ENCODE peak calls at places on chromosomes 5 and 9, in six cellular contexts. G is spleen, T is right atrium auricular region, F is cardiac fibroblast, A is left ventricle myocardium inferior, E is astrocyte of the spinal cord. H is an unnamed sample.

GRCh38 chr5:489689-490080 is 34.6 kb downstream of the SLC9A3 start:
- DNase-seq in T (no peak), F (no peak), E (no peak), A (no peak), G (no peak), H (no peak)

GRCh38 chr5:181092428-181092827 is 38.5 kb downstream of the OR2V1 start:
- DNase-seq in E (no peak), A (no peak), T (no peak), G (no peak), F (no peak), H (no peak)

GRCh38 chr5:3794611-3795010 is 199.0 kb downstream of the IRX1 start:
- DNase-seq in F (no peak), E (no peak), A (no peak), G (no peak), T (no peak), H (no peak)

GRCh38 chr5:111774525-111774924 is 17.5 kb upstream of the NREP start:
- DNase-seq in T (no peak), E (peak), G (no peak), A (peak), F (peak), H (peak)

GRCh38 chr9:109110326-109111014 is 9.3 kb downstream of the TMEM245 start:
- DNase-seq in T (no peak), A (no peak), G (no peak), F (peak), E (peak), H (peak)

GRCh38 chr5:78404682-78405293 is 44.4 kb downstream of the SCAMP1 start:
- DNase-seq in F (no peak), A (no peak), T (no peak), G (no peak), E (no peak), H (no peak)

GRCh38 chr9:116155700-116156045 is 2.1 kb downstream of the PAPPA start:
- DNase-seq in A (no peak), T (no peak), E (peak), G (no peak), F (no peak), H (peak)

GRCh38 chr9:121670447-121670846 is 19.0 kb downstream of the DAB2IP start:
- DNase-seq in E (no peak), G (peak), A (no peak), T (peak), F (peak), H (peak)

GRCh38 chr9:127104465-127105311 is 17.7 kb downstream of the ANGPTL2 start:
- DNase-seq in F (peak), T (no peak), E (no peak), G (no peak), A (peak), H (peak)

GRCh38 chr5:135376961-135377621 is 21.9 kb downstream of the MACROH2A1 start:
- DNase-seq in G (peak), T (no peak), E (no peak), F (no peak), A (no peak), H (peak)

GRCh38 chr5:91151947-91152346 is 231.2 kb downstream of the ARRDC3 start:
- DNase-seq in E (peak), A (peak), G (no peak), F (peak), T (no peak), H (peak)

GRCh38 chr9:126389958-126390357 is 63.3 kb downstream of the MVB12B start:
- DNase-seq in A (no peak), G (no peak), E (no peak), T (no peak), F (no peak), H (no peak)

GRCh38 chr5:95725071-95725820 is 5.9 kb upstream of the RHOBTB3 start:
- DNase-seq in F (peak), T (no peak), G (no peak), E (peak), A (no peak), H (peak)

GRCh38 chr9:122418016-122418415 is 47.2 kb downstream of the PTGS1 start:
- DNase-seq in F (peak), A (no peak), G (no peak), T (no peak), E (no peak), H (peak)

GRCh38 chr5:181098642-181099452 is 32.1 kb downstream of the OR2V1 start:
- DNase-seq in A (no peak), F (no peak), G (no peak), T (no peak), E (no peak), H (no peak)

GRCh38 chr9:94869415-94869838 is 142.9 kb downstream of the AOPEP start:
- DNase-seq in G (no peak), E (peak), F (peak), A (no peak), T (no peak), H (no peak)

GRCh38 chr5:160054831-160055230 is 45.9 kb downstream of the TTC1 start:
- DNase-seq in E (peak), A (no peak), T (no peak), G (no peak), F (peak), H (peak)

GRCh38 chr5:151885138-151885908 is 39.3 kb downstream of the GLRA1 start:
- DNase-seq in G (no peak), E (no peak), F (peak), A (no peak), T (no peak), H (no peak)

GRCh38 chr9:87336407-87336806 is 161.3 kb upstream of the DAPK1 start:
- DNase-seq in A (no peak), G (no peak), T (no peak), F (no peak), E (no peak), H (peak)
- TF ChIP-seq CTCF in A (no peak), G (no peak), T (no peak), F (peak), E (no peak), H (peak)

GRCh38 chr9:36470891-36471290 is 70.8 kb upstream of the RNF38 start:
- DNase-seq in A (peak), E (peak), F (peak), G (peak), T (no peak), H (peak)

DNA sequence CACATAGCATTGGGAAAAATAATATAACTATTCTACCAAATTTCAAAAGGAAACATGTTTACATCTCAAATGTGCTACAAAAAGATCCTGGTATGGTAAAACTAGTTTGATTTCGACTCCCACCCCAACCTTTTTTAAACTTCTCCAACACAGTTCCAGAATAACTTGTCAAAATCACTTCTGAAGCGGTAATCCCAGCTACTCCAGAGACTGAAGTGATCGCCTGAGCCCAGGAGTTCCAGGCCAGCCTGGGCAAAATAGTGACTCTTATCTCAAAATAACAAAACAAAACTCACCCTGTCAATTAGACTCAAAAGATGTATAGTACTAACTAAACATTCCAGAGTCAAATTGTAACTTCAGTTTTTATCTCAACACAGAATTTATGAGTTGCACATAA is 71.3 kb upstream of the RNF38 start:
- DNase-seq in A (no peak), G (no peak), E (no peak), T (no peak), F (peak), H (no peak)
- H3K4me3 ChIP-seq in A (peak), G (no peak), E (no peak), T (no peak), F (no peak), H (peak)

GRCh38 chr5:59661939-59662615 is 231.4 kb downstream of the PDE4D start:
- DNase-seq in E (peak), G (no peak), A (no peak), T (no peak), F (peak), H (no peak)

GRCh38 chr5:59661306-59661705 is 232.2 kb downstream of the PDE4D start:
- DNase-seq in A (no peak), G (no peak), E (peak), T (no peak), F (peak), H (no peak)

GRCh38 chr5:59665086-59665831 is 228.3 kb downstream of the PDE4D start:
- DNase-seq in A (no peak), F (peak), T (no peak), E (no peak), G (no peak), H (no peak)

GRCh38 chr5:59660737-59661136 is 232.8 kb downstream of the PDE4D start:
- DNase-seq in A (no peak), E (peak), T (no peak), G (no peak), F (peak), H (peak)

DNA sequence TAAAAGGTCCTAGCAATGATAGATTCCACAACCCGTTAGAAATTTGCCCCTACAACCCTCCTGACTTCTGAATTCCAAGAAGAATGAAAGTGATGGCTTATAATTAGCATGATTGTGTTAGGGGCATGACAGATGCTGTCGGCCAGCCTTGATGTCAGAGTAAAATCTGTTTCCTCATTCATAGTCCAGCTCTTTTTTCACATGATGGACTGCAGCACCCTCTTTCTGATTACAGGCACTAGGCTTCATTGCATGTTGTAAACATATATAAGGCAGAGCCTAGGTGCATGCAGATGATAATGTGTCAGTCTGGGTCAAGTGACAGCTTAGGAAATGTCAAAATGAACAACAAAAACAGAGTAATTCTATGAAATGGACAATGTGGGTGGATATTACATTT is 226.8 kb downstream of the PDE4D start:
- DNase-seq in A (no peak), T (no peak), F (no peak), E (no peak), G (no peak), H (no peak)
- TF ChIP-seq CTCF in A (no peak), T (no peak), F (no peak), E (no peak), G (no peak), H (no peak)

GRCh38 chr5:82586597-82586996 is 308.4 kb upstream of the RPS23 start:
- DNase-seq in F (no peak), A (no peak), T (no peak), G (no peak), E (no peak), H (no peak)
- H3K4me3 ChIP-seq in F (no peak), A (no peak), T (no peak), G (no peak), E (no peak), H (no peak)

H was measured in AG10803.